ENCODE peak calls at places on chromosomes 2 and 18, in four cellular contexts. L, A, K and I are unnamed samples.

GRCh38 chr2:65282492-65283053 is 54.9 kb downstream of the ACTR2 start:
- DNase-seq in L (no peak), A (no peak), K (no peak), I (no peak)

GRCh38 chr2:218962859-218963492 is 3.5 kb downstream of the CDK5R2 start:
- DNase-seq in L (no peak), K (peak), A (peak), I (peak)

GRCh38 chr2:71120195-71120594 is 9.8 kb downstream of the MCEE start:
- DNase-seq in K (peak), L (no peak), A (no peak), I (no peak)

GRCh38 chr18:55934801-55935200 is 346.8 kb upstream of the TCF4 start:
- DNase-seq in K (no peak), L (no peak), A (no peak), I (no peak)

GRCh38 chr18:8389391-8390340 is 219.6 kb upstream of the RAB12 start:
- DNase-seq in L (peak), A (peak), K (peak), I (peak)

GRCh38 chr2:47307066-47307465 is 95.9 kb upstream of the MSH2 start:
- DNase-seq in A (no peak), K (no peak), L (no peak), I (no peak)

GRCh38 chr2:120984452-120985173 is 248.9 kb downstream of the GLI2 start:
- DNase-seq in L (peak), A (no peak), K (no peak), I (no peak)

GRCh38 chr18:26821181-26821580 is 44.3 kb downstream of the AQP4 start:
- DNase-seq in A (no peak), L (no peak), K (no peak), I (no peak)

GRCh38 chr2:6492573-6492972 is 373.1 kb downstream of the CMPK2 start:
- DNase-seq in A (peak), L (no peak), K (no peak), I (no peak)

GRCh38 chr2:234414591-234414990 is 82.3 kb downstream of the ARL4C start:
- DNase-seq in A (peak), K (no peak), L (no peak), I (peak)

GRCh38 chr2:100935372-100935752 is 66.7 kb upstream of the RPL31 start:
- DNase-seq in A (no peak), L (no peak), K (no peak), I (no peak)

GRCh38 chr2:240585101-240585500 is 1.4 kb upstream of the CAPN10 start:
- DNase-seq in A (no peak), L (peak), K (no peak), I (no peak)

GRCh38 chr2:50433635-50434034 is 598.3 kb downstream of the NRXN1 start:
- DNase-seq in L (no peak), K (no peak), A (no peak), I (no peak)

GRCh38 chr18:62523631-62524442 is 1.0 kb downstream of the ZCCHC2 start:
- DNase-seq in K (peak), A (peak), L (peak), I (peak)

GRCh38 chr2:54332386-54332785 is 76.4 kb upstream of the TSPYL6 start:
- DNase-seq in A (no peak), K (no peak), L (no peak), I (no peak)

GRCh38 chr2:137969876-137970275 is 5.6 kb downstream of the HNMT start:
- DNase-seq in A (no peak), L (no peak), K (no peak), I (no peak)
- TF ChIP-seq POLR2AphosphoS5 in A (no peak), L (no peak), K (no peak), I (no peak)

GRCh38 chr2:99597616-99598015 is 107.8 kb upstream of the REV1 start:
- DNase-seq in A (no peak), K (no peak), L (no peak), I (no peak)
- TF ChIP-seq POLR2AphosphoS5 in A (no peak), K (no peak), L (no peak), I (no peak)

DNA sequence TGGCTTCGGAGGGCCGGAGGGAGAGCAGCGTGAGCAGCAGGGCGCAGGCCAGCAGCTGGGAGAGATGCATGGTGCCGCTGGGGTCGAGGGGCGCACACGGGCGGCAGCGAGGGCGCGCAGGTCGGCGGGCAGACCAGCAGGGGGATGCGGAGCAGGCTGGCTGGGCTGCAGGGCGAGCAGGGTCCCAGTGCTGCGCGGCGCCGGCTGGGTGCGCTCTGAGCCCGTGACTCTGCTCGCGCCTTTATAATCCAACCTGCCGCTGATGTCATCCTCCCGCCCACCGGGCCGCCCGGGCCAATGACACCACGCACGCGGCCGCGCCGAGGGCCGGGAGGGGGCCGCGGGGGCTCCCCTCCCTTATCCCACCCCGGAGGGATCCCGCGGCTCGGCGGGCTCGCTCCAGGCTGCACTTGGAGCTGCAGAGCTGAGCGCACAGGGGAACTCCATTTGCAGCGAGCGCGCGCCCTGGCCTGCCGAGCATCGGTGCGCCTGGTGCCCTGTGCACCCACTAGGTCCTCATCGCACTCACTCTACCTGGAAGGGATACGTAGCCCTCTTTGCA is at the start of gene NPPC:
- DNase-seq in K (peak), A (peak), L (peak), I (peak)
- TF ChIP-seq POLR2AphosphoS5 in K (no peak), A (no peak), L (no peak), I (no peak)

DNA sequence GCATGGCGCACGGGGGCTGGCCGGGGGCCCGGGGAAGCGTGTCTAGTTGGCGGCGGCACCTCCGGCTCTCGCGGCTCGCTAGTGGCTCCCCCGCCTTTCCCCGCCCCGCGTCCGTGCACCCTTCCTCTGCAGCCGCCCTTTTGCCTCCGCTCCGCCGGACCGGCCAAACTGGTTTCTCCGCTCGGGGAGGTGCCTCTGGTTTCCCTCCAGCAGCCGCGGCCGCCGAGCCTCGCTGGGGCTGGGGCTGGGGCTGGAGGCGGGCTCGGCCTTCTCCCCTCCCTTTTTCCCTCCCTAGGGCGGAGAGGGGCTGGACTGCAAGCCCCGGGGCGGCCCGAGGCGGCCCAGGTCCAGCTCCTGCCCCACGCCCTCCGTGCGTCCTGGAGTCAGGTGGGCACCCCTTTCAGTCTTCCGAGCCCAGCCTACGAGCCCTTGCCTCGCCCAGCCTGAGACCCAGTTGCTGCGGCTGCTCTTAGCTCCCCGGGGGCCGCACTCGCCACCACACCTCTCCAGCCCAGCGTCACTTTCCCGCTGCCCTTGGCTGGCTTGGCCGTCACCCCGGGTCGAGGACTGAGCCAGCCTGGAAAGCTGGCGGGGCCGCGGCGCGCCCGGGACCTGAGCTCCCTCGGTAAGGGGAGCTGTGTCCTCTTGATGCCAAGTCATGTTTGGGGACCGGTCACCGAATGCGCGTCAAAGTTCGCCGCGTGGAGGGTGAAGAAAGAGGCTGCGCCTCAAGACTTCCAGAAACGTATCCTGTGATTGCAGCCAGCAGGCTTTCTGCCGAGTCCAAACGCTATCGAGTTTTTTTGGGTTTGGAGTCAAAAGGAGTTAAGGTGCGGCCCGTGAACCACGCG is at the start of gene ATP8B1:
- DNase-seq in K (peak), L (peak), A (peak), I (no peak)
- TF ChIP-seq POLR2AphosphoS5 in K (peak), L (peak), A (peak), I (no peak)